ENCODE peak calls at places on chromosomes 5 and 9, in nine cellular contexts. Z, R, M, L, G, T, V, X and I are unnamed samples.
A peak's percentile ranks its signal among the peaks of the same experiment; 100 is the strongest.

GRCh38 chr5:67591491-67591890 is 394.9 kb upstream of the CD180 start:
- DNase-seq in Z (no peak), R (no peak), M (no peak), L (no peak), G (no peak), T (no peak), V (no peak), X (no peak), I (no peak)

GRCh38 chr5:40367260-40367659 is 312.5 kb upstream of the PTGER4 start:
- DNase-seq in Z (no peak), R (peak; percentile 37), M (peak; percentile 13), L (no peak), G (no peak), T (no peak), V (no peak), X (no peak), I (no peak)

GRCh38 chr9:114076237-114077161 is 1.6 kb downstream of the AMBP start:
- DNase-seq in Z (no peak), R (no peak), M (no peak), L (no peak), G (no peak), T (no peak), V (no peak), X (no peak), I (no peak)

GRCh38 chr5:171162602-171163001 is 146.4 kb upstream of the TLX3 start:
- DNase-seq in Z (peak; percentile 43), R (no peak), M (peak; percentile 25), L (peak; percentile 19), G (no peak), T (peak; percentile 2), V (no peak), X (no peak), I (peak; percentile 64)

GRCh38 chr9:86507119-86507731 is 153.0 kb upstream of the TUT7 start:
- DNase-seq in Z (no peak), R (no peak), M (no peak), L (no peak), G (no peak), T (no peak), V (no peak), X (no peak), I (no peak)

GRCh38 chr5:139147743-139148079 is 50.5 kb downstream of the SIL1 start:
- DNase-seq in Z (no peak), R (no peak), M (peak; percentile 54), L (peak; percentile 77), G (no peak), T (peak; percentile 77), V (peak; percentile 83), X (no peak), I (no peak)

GRCh38 chr9:85040141-85040540 is 370.6 kb downstream of the NTRK2 start:
- DNase-seq in Z (no peak), R (no peak), M (no peak), L (no peak), G (no peak), T (no peak), V (no peak), X (no peak), I (no peak)

GRCh38 chr9:128142061-128142460 is 7.2 kb upstream of the LCN2 start:
- DNase-seq in Z (no peak), R (no peak), M (no peak), L (no peak), G (no peak), T (no peak), V (no peak), X (no peak), I (no peak)

GRCh38 chr5:168779333-168779732 is 200.2 kb upstream of the PANK3 start:
- DNase-seq in Z (no peak), R (no peak), M (no peak), L (no peak), G (no peak), T (no peak), V (no peak), X (no peak), I (no peak)

GRCh38 chr5:56819027-56819881 is 3.9 kb downstream of the MAP3K1 start:
- DNase-seq in Z (no peak), R (no peak), M (no peak), L (no peak), G (no peak), T (no peak), V (no peak), X (no peak), I (no peak)

GRCh38 chr9:119707228-119707627 is 338.0 kb upstream of the BRINP1 start:
- DNase-seq in Z (no peak), R (no peak), M (no peak), L (no peak), G (no peak), T (no peak), V (no peak), X (no peak), I (no peak)

GRCh38 chr5:131622633-131623032 is 12.4 kb downstream of the RAPGEF6 start:
- DNase-seq in Z (no peak), R (no peak), M (peak; percentile 79), L (peak; percentile 80), G (no peak), T (no peak), V (no peak), X (no peak), I (peak; percentile 79)

GRCh38 chr9:106127771-106128170 is 433.4 kb downstream of the TMEM38B start:
- DNase-seq in Z (no peak), R (no peak), M (no peak), L (no peak), G (no peak), T (no peak), V (no peak), X (no peak), I (no peak)

GRCh38 chr9:85716031-85716877 is 25.5 kb downstream of the AGTPBP1 start:
- DNase-seq in Z (no peak), R (no peak), M (no peak), L (peak; percentile 6), G (no peak), T (no peak), V (no peak), X (no peak), I (no peak)

DNA sequence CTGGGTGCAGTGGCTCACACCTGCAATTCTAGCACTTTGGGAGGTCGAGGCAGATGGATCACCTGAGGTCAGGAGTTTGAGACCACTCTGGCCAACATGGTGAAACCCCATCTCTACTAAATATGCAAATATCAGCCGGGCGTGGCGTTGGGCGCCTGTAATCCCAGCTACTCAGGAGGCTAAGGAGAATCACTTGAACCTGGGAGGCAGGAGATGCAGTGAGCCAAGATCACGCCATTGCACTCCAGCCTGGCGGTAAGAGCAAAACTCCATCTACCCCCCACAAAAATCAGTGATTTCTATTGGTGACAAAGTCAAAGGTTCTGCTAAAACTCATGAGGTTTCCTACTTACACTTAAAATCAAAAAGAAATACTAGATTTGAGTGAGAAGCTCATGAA is 18.8 kb downstream of the CSNK1A1 start:
- DNase-seq in Z (no peak), R (no peak), M (no peak), L (no peak), G (no peak), T (no peak), V (no peak), X (no peak), I (no peak)
- H3K4me1 ChIP-seq in Z (no peaks in the 10 kb centered on the region), R (peaks cover 87% of the 10 kb centered on the region), M (peaks cover 5% of the 10 kb centered on the region), L (peaks cover 43% of the 10 kb centered on the region), G (no peaks in the 10 kb centered on the region), T (peaks cover 77% of the 10 kb centered on the region), V (peaks cover 53% of the 10 kb centered on the region), X (peaks cover 15% of the 10 kb centered on the region), I (peaks cover 3% of the 10 kb centered on the region)

GRCh38 chr5:141366016-141366896 is 2.3 kb downstream of the PCDHGA5 start:
- DNase-seq in Z (no peak), R (no peak), M (no peak), L (no peak), G (no peak), T (no peak), V (no peak), X (no peak), I (no peak)

GRCh38 chr5:141373673-141374317 is at the start of gene PCDHGA6:
- DNase-seq in Z (no peak), R (no peak), M (peak; percentile 58), L (peak; percentile 64), G (no peak), T (no peak), V (no peak), X (no peak), I (no peak)

GRCh38 chr5:141371572-141372475 is 1.8 kb downstream of the PCDHGB3 start:
- DNase-seq in Z (no peak), R (no peak), M (no peak), L (no peak), G (no peak), T (no peak), V (no peak), X (no peak), I (no peak)

GRCh38 chr5:141374627-141375026 is 936 bp downstream of the PCDHGA6 start:
- DNase-seq in Z (no peak), R (no peak), M (no peak), L (no peak), G (no peak), T (no peak), V (no peak), X (no peak), I (no peak)

GRCh38 chr5:141369994-141370848 is at the start of gene PCDHGB3:
- DNase-seq in Z (no peak), R (peak; percentile 16), M (peak; percentile 74), L (peak; percentile 81), G (no peak), T (peak; percentile 23), V (no peak), X (peak; percentile 21), I (no peak)
- H3K9me3 ChIP-seq in Z (peaks cover 55% of the 10 kb centered on the region), R (peaks cover 10% of the 10 kb centered on the region), M (peaks cover 57% of the 10 kb centered on the region), L (no peaks in the 10 kb centered on the region), G (peaks cover 95% of the 10 kb centered on the region), T (peaks cover 4% of the 10 kb centered on the region), V (peaks cover 63% of the 10 kb centered on the region), X (peaks cover 5% of the 10 kb centered on the region), I (peaks cover 27% of the 10 kb centered on the region)

GRCh38 chr9:2122299-2122698 is 107.2 kb downstream of the SMARCA2 start:
- DNase-seq in Z (no peak), R (no peak), M (no peak), L (no peak), G (no peak), T (no peak), V (no peak), X (no peak), I (no peak)

GRCh38 chr9:2127486-2127885 is 112.3 kb downstream of the SMARCA2 start:
- DNase-seq in Z (no peak), R (no peak), M (peak; percentile 51), L (peak; percentile 46), G (no peak), T (no peak), V (no peak), X (no peak), I (peak; percentile 15)

GRCh38 chr9:2125909-2126308 is 110.8 kb downstream of the SMARCA2 start:
- DNase-seq in Z (no peak), R (no peak), M (peak; percentile 30), L (peak; percentile 38), G (no peak), T (no peak), V (no peak), X (no peak), I (no peak)

GRCh38 chr9:2128611-2129010 is 113.5 kb downstream of the SMARCA2 start:
- DNase-seq in Z (no peak), R (no peak), M (no peak), L (no peak), G (no peak), T (no peak), V (no peak), X (no peak), I (no peak)

GRCh38 chr9:2126331-2126789 is 111.2 kb downstream of the SMARCA2 start:
- DNase-seq in Z (no peak), R (no peak), M (peak; percentile 9), L (peak; percentile 45), G (no peak), T (peak; percentile 87), V (no peak), X (no peak), I (no peak)
- H3K4me1 ChIP-seq in Z (peaks cover 4% of the 10 kb centered on the region), R (peaks cover 23% of the 10 kb centered on the region), M (peaks cover 10% of the 10 kb centered on the region), L (peaks cover 33% of the 10 kb centered on the region), G (no peaks in the 10 kb centered on the region), T (peaks cover 54% of the 10 kb centered on the region), V (peaks cover 37% of the 10 kb centered on the region), X (peaks cover 13% of the 10 kb centered on the region), I (peaks cover under 1% of the 10 kb centered on the region)

GRCh38 chr5:122351416-122352157 is 39.5 kb downstream of the SNCAIP start:
- DNase-seq in Z (no peak), R (no peak), M (peak; percentile 83), L (peak; percentile 42), G (no peak), T (no peak), V (no peak), X (no peak), I (no peak)
- H3K9me3 ChIP-seq in Z (no peaks in the 10 kb centered on the region), R (no peaks in the 10 kb centered on the region), M (no peaks in the 10 kb centered on the region), L (no peaks in the 10 kb centered on the region), G (no peaks in the 10 kb centered on the region), T (no peaks in the 10 kb centered on the region), V (no peaks in the 10 kb centered on the region), X (no peaks in the 10 kb centered on the region), I (no peaks in the 10 kb centered on the region)